ENCODE peak calls at places on chromosome 6, in four cellular contexts. One of them, this sample, is unnamed.

GRCh38 chr6:35474129-35474977 is 6.2 kb downstream of the RPL10A start:
- DNase-seq in GM12878: no peak
- DNase-seq in K562: no peak
- DNase-seq in HepG2: no peak
- DNase-seq in this sample: no peak

GRCh38 chr6:111606620-111607115 is 990 bp upstream of the TRAF3IP2 start:
- DNase-seq in GM12878: no peak
- DNase-seq in K562: no peak
- DNase-seq in HepG2: no peak
- DNase-seq in this sample: no peak

GRCh38 chr6:151286192-151286591 is 46.4 kb downstream of the AKAP12 start:
- DNase-seq in GM12878: no peak
- DNase-seq in K562: no peak
- DNase-seq in HepG2: no peak
- DNase-seq in this sample: no peak

GRCh38 chr6:168089186-168090063 is 10.4 kb upstream of the FRMD1 start:
- DNase-seq in GM12878: no peak
- DNase-seq in K562: no peak
- DNase-seq in HepG2: no peak
- DNase-seq in this sample: peak; percentile 46

GRCh38 chr6:111784423-111784822 is 88.8 kb downstream of the FYN start:
- DNase-seq in GM12878: no peak
- DNase-seq in K562: no peak
- DNase-seq in HepG2: no peak
- DNase-seq in this sample: no peak

GRCh38 chr6:81894286-81894685 is 141.8 kb upstream of the TENT5A start:
- DNase-seq in GM12878: no peak
- DNase-seq in K562: no peak
- DNase-seq in HepG2: no peak
- DNase-seq in this sample: no peak

GRCh38 chr6:152085533-152085932 is 278.1 kb downstream of the ESR1 start:
- DNase-seq in GM12878: no peak
- DNase-seq in K562: no peak
- DNase-seq in HepG2: peak; percentile 13
- DNase-seq in this sample: no peak

GRCh38 chr6:33578164-33578563 is 1.9 kb downstream of the BAK1 start:
- DNase-seq in GM12878: no peak
- DNase-seq in K562: no peak
- DNase-seq in HepG2: no peak
- DNase-seq in this sample: no peak

GRCh38 chr6:168331058-168331457 is 11.5 kb upstream of the DACT2 start:
- DNase-seq in GM12878: no peak
- DNase-seq in K562: no peak
- DNase-seq in HepG2: peak; percentile 80
- DNase-seq in this sample: no peak

GRCh38 chr6:127120787-127121636 is 2.5 kb downstream of the RSPO3 start:
- DNase-seq in GM12878: peak; percentile 24
- DNase-seq in K562: peak; percentile 55
- DNase-seq in HepG2: peak; percentile 63
- DNase-seq in this sample: peak; percentile 82

GRCh38 chr6:107822154-107823046 is 1.7 kb downstream of the SCML4 start:
- DNase-seq in GM12878: peak; percentile 21
- DNase-seq in K562: no peak
- DNase-seq in HepG2: no peak
- DNase-seq in this sample: no peak

GRCh38 chr6:14799928-14800327 is 445.9 kb upstream of the JARID2 start:
- DNase-seq in GM12878: peak; percentile 34
- DNase-seq in K562: peak; percentile 85
- DNase-seq in HepG2: peak; percentile 50
- DNase-seq in this sample: peak; percentile 66

GRCh38 chr6:108800510-108800909 is 47.7 kb upstream of the ARMC2 start:
- DNase-seq in GM12878: no peak
- DNase-seq in K562: no peak
- DNase-seq in HepG2: no peak
- DNase-seq in this sample: no peak

GRCh38 chr6:170437719-170438401 is 115.2 kb downstream of the PSMB1 start:
- DNase-seq in GM12878: no peak
- DNase-seq in K562: no peak
- DNase-seq in HepG2: no peak
- DNase-seq in this sample: no peak

GRCh38 chr6:150934380-150934779 is 68.9 kb downstream of the MTHFD1L start:
- DNase-seq in GM12878: no peak
- DNase-seq in K562: no peak
- DNase-seq in HepG2: peak; percentile 7
- DNase-seq in this sample: no peak

GRCh38 chr6:74128536-74128935 is 432.5 kb downstream of the CD109 start:
- DNase-seq in GM12878: no peak
- DNase-seq in K562: no peak
- DNase-seq in HepG2: no peak
- DNase-seq in this sample: no peak

GRCh38 chr6:97437087-97437486 is 154.1 kb upstream of the MMS22L start:
- DNase-seq in GM12878: no peak
- DNase-seq in K562: peak; percentile 11
- DNase-seq in HepG2: peak; percentile 31
- DNase-seq in this sample: peak; percentile 39

GRCh38 chr6:157323924-157324276 is 581 bp upstream of the TMEM242 start:
- DNase-seq in GM12878: no peak
- DNase-seq in K562: peak; percentile 65
- DNase-seq in HepG2: peak; percentile 81
- DNase-seq in this sample: peak; percentile 63

GRCh38 chr6:122817362-122817761 is 28.3 kb downstream of the SMPDL3A start:
- DNase-seq in GM12878: no peak
- DNase-seq in K562: no peak
- DNase-seq in HepG2: no peak
- DNase-seq in this sample: no peak

GRCh38 chr6:112304680-112305079 is 42.5 kb upstream of the RFPL4B start:
- DNase-seq in GM12878: no peak
- DNase-seq in K562: no peak
- DNase-seq in HepG2: no peak
- DNase-seq in this sample: no peak

GRCh38 chr6:74871757-74872156 is 334.1 kb downstream of the COL12A1 start:
- DNase-seq in GM12878: no peak
- DNase-seq in K562: no peak
- DNase-seq in HepG2: no peak
- DNase-seq in this sample: no peak

GRCh38 chr6:84089081-84089480 is 55.5 kb downstream of the MRAP2 start:
- DNase-seq in GM12878: no peak
- DNase-seq in K562: no peak
- DNase-seq in HepG2: no peak
- DNase-seq in this sample: no peak

GRCh38 chr6:47345761-47346160 is 36.1 kb upstream of the TNFRSF21 start:
- DNase-seq in GM12878: no peak
- DNase-seq in K562: no peak
- DNase-seq in HepG2: no peak
- DNase-seq in this sample: no peak
- TF ChIP-seq TARDBP in GM12878: no peak
- TF ChIP-seq TARDBP in K562: no peak
- TF ChIP-seq TARDBP in HepG2: no peak
- TF ChIP-seq TARDBP in this sample: no peak

DNA sequence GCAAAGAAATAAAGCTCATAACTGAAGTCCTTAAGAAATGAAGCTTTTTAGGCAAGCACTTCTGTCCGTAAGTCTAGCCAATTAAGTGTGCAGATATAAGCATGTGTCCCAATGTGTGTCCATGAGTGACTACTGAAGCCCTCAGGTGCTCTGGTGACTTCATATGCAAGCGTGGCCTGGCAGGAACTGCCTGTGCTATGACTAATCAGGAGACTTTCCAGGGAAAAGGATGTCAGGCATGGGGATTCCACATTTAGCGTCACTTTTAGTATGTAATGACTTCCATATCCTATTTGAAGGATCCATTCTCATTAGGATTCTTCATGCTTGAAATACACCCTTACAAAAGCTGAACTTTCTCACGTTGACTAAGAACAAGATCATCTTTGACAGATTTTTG is 418.3 kb downstream of the CDKAL1 start:
- DNase-seq in GM12878: no peak
- DNase-seq in K562: no peak
- DNase-seq in HepG2: peak; percentile 29
- DNase-seq in this sample: no peak
- TF ChIP-seq FOXM1 in GM12878: no peak
- TF ChIP-seq FOXM1 in K562: no peak
- TF ChIP-seq FOXM1 in HepG2: no peak
- TF ChIP-seq FOXM1 in this sample: no peak

DNA sequence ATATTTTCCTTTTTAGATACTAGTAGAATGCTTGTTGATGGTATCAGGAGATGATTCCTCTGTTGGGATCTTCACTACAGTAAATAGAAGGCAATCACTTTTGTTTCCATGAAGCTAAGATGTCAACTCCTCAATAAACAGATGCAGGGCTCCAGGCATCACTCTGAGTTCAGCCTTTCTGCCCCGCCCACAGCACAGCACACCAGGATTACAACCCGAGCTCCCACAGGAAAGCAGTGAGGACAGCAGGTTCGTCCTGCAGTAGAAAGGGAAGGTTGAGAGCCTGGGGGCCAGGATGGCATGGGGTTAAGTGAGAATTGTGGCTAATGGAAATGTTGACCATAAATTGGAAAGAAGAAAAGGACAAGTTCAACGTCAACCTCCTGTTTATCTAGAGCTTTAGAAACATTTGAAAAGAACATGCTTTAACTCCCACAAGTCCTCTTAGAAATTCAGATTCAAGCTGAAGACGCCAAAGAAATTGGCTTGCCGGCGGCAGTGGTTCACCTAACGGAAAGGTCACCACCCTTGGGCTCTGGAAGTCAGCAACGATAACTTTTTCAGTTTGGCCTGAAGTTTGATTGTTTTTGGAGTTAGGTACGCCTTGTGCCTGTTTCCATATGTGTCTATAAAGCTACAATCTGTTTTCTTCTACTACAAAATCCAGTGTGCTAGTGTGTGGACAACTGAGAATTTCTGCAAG is 144.4 kb upstream of the PDE10A start:
- DNase-seq in GM12878: no peak
- DNase-seq in K562: no peak
- DNase-seq in HepG2: no peak
- DNase-seq in this sample: no peak
- TF ChIP-seq TARDBP in GM12878: no peak
- TF ChIP-seq TARDBP in K562: no peak
- TF ChIP-seq TARDBP in HepG2: no peak
- TF ChIP-seq TARDBP in this sample: no peak

GRCh38 chr6:19802656-19803055 is 34.5 kb upstream of the ID4 start:
- DNase-seq in GM12878: no peak
- DNase-seq in K562: no peak
- DNase-seq in HepG2: no peak
- DNase-seq in this sample: no peak

GRCh38 chr6:19805146-19805515 is 32.0 kb upstream of the ID4 start:
- DNase-seq in GM12878: no peak
- DNase-seq in K562: no peak
- DNase-seq in HepG2: peak; percentile 27
- DNase-seq in this sample: no peak

GRCh38 chr6:19806971-19807396 is 30.2 kb upstream of the ID4 start:
- DNase-seq in GM12878: no peak
- DNase-seq in K562: no peak
- DNase-seq in HepG2: no peak
- DNase-seq in this sample: no peak

GRCh38 chr6:19803331-19804330 is 33.5 kb upstream of the ID4 start:
- DNase-seq in GM12878: no peak
- DNase-seq in K562: no peak
- DNase-seq in HepG2: peak; percentile 49
- DNase-seq in this sample: no peak

GRCh38 chr6:19804362-19805145 is 32.6 kb upstream of the ID4 start:
- DNase-seq in GM12878: no peak
- DNase-seq in K562: peak; percentile 97
- DNase-seq in HepG2: peak; percentile 95
- DNase-seq in this sample: peak; percentile 94
- TF ChIP-seq FOXM1 in GM12878: no peak
- TF ChIP-seq FOXM1 in K562: no peak
- TF ChIP-seq FOXM1 in HepG2: no peak
- TF ChIP-seq FOXM1 in this sample: peak; percentile 44

DNA sequence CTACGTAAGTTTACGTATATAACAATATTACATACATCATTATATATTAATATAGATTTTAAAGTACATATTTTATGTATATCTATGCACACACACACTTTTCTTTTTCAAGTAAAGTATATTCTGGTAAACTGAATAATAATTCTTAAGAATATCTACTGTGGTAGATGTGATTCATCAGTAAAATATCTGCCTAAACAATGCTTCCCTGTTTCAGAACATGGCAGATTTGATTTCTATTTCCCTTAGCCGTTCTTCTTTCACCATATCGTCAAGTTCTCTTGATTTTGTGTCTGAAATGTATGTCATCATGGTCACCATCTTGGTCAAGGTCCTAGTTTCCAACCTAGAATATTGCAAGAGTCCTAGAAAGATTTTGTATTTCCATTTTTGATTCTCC is 195.6 kb downstream of the HDGFL1 start:
- DNase-seq in GM12878: no peak
- DNase-seq in K562: no peak
- DNase-seq in HepG2: no peak
- DNase-seq in this sample: no peak
- TF ChIP-seq TARDBP in GM12878: no peak
- TF ChIP-seq TARDBP in K562: no peak
- TF ChIP-seq TARDBP in HepG2: no peak
- TF ChIP-seq TARDBP in this sample: no peak

GRCh38 chr6:42545226-42545773 is 18.5 kb upstream of the UBR2 start:
- DNase-seq in GM12878: no peak
- DNase-seq in K562: no peak
- DNase-seq in HepG2: no peak
- DNase-seq in this sample: no peak
- TF ChIP-seq FOXM1 in GM12878: no peak
- TF ChIP-seq FOXM1 in K562: no peak
- TF ChIP-seq FOXM1 in HepG2: no peak
- TF ChIP-seq FOXM1 in this sample: no peak

DNA sequence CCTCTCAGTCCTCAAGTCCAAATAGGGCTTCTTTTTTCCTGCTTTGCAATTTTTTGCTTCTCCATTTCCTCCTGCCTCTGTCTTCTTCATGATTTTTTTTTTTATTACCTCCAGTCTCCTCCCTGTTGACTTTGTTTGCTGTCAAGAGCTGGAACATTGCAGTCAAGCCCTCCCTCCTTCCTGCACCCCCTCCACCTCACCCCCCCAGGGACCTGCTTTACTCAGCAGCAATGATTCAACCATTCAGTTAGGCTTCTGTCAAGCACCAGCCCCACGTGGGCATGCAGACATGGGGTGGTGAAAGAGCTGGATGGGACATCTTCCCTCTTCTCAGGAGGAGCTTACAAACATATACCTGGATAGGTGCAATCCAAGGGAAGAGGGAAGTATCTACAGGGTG is 142.4 kb downstream of the LRFN2 start:
- DNase-seq in GM12878: no peak
- DNase-seq in K562: no peak
- DNase-seq in HepG2: no peak
- DNase-seq in this sample: no peak
- TF ChIP-seq TARDBP in GM12878: no peak
- TF ChIP-seq TARDBP in K562: no peak
- TF ChIP-seq TARDBP in HepG2: no peak
- TF ChIP-seq TARDBP in this sample: no peak

This sample was measured in HEK293T.